ENCODE peak calls at places on chromosomes 13 and 19, in eight cellular contexts. One of them, this sample, is unnamed.

GRCh38 chr19:33441828-33442227 is 68.3 kb downstream of the CEBPG start:
- DNase-seq in right atrium auricular region: no peak
- DNase-seq in tibial artery: no peak
- DNase-seq in uterus: peak
- DNase-seq in endodermal cell: no peak
- DNase-seq in CD8-positive, alpha-beta T cell: no peak
- DNase-seq in upper lobe of left lung: no peak
- DNase-seq in thoracic aorta: no peak
- DNase-seq in this sample: no peak

GRCh38 chr13:46684287-46685001 is 112.5 kb downstream of the ESD start:
- DNase-seq in uterus: no peak
- DNase-seq in endodermal cell: peak
- DNase-seq in tibial artery: no peak
- DNase-seq in CD8-positive, alpha-beta T cell: no peak
- DNase-seq in upper lobe of left lung: no peak
- DNase-seq in thoracic aorta: no peak
- DNase-seq in right atrium auricular region: no peak
- DNase-seq in this sample: no peak

GRCh38 chr19:13493516-13494310 is 12.6 kb downstream of the CACNA1A start:
- DNase-seq in endodermal cell: no peak
- DNase-seq in thoracic aorta: no peak
- DNase-seq in CD8-positive, alpha-beta T cell: no peak
- DNase-seq in tibial artery: no peak
- DNase-seq in right atrium auricular region: no peak
- DNase-seq in uterus: no peak
- DNase-seq in upper lobe of left lung: no peak
- DNase-seq in this sample: no peak

GRCh38 chr19:45164577-45165335 is 4.0 kb upstream of the NKPD1 start:
- DNase-seq in CD8-positive, alpha-beta T cell: peak
- DNase-seq in uterus: no peak
- DNase-seq in right atrium auricular region: peak
- DNase-seq in upper lobe of left lung: peak
- DNase-seq in tibial artery: no peak
- DNase-seq in thoracic aorta: no peak
- DNase-seq in endodermal cell: peak
- DNase-seq in this sample: no peak

GRCh38 chr19:46861691-46862503 is 1.1 kb downstream of the ARHGAP35 start:
- DNase-seq in right atrium auricular region: no peak
- DNase-seq in endodermal cell: peak
- DNase-seq in upper lobe of left lung: no peak
- DNase-seq in thoracic aorta: no peak
- DNase-seq in tibial artery: no peak
- DNase-seq in uterus: no peak
- DNase-seq in CD8-positive, alpha-beta T cell: no peak
- DNase-seq in this sample: no peak

GRCh38 chr13:40682449-40683240 is 16.2 kb upstream of the FOXO1 start:
- DNase-seq in upper lobe of left lung: no peak
- DNase-seq in tibial artery: no peak
- DNase-seq in uterus: no peak
- DNase-seq in endodermal cell: peak
- DNase-seq in CD8-positive, alpha-beta T cell: no peak
- DNase-seq in right atrium auricular region: no peak
- DNase-seq in thoracic aorta: no peak
- DNase-seq in this sample: no peak

GRCh38 chr13:102598061-102598460 is 1.3 kb downstream of the TPP2 start:
- DNase-seq in right atrium auricular region: no peak
- DNase-seq in upper lobe of left lung: no peak
- DNase-seq in uterus: no peak
- DNase-seq in thoracic aorta: no peak
- DNase-seq in endodermal cell: no peak
- DNase-seq in CD8-positive, alpha-beta T cell: no peak
- DNase-seq in tibial artery: no peak
- DNase-seq in this sample: no peak

GRCh38 chr13:110360598-110360997 is 53.5 kb downstream of the COL4A2 start:
- DNase-seq in right atrium auricular region: no peak
- DNase-seq in tibial artery: no peak
- DNase-seq in upper lobe of left lung: peak
- DNase-seq in uterus: no peak
- DNase-seq in endodermal cell: no peak
- DNase-seq in thoracic aorta: no peak
- DNase-seq in CD8-positive, alpha-beta T cell: no peak
- DNase-seq in this sample: peak

GRCh38 chr13:103199380-103200088 is 133.3 kb upstream of the SLC10A2 start:
- DNase-seq in tibial artery: no peak
- DNase-seq in uterus: no peak
- DNase-seq in thoracic aorta: no peak
- DNase-seq in CD8-positive, alpha-beta T cell: no peak
- DNase-seq in endodermal cell: no peak
- DNase-seq in right atrium auricular region: no peak
- DNase-seq in upper lobe of left lung: no peak
- DNase-seq in this sample: no peak

GRCh38 chr13:106680796-106681482 is 113.0 kb upstream of the ARGLU1 start:
- DNase-seq in CD8-positive, alpha-beta T cell: no peak
- DNase-seq in tibial artery: no peak
- DNase-seq in thoracic aorta: no peak
- DNase-seq in uterus: no peak
- DNase-seq in upper lobe of left lung: peak
- DNase-seq in right atrium auricular region: no peak
- DNase-seq in endodermal cell: peak
- DNase-seq in this sample: no peak

GRCh38 chr19:46288896-46289588 is 7.8 kb upstream of the HIF3A start:
- DNase-seq in endodermal cell: no peak
- DNase-seq in right atrium auricular region: no peak
- DNase-seq in uterus: no peak
- DNase-seq in CD8-positive, alpha-beta T cell: no peak
- DNase-seq in tibial artery: peak
- DNase-seq in upper lobe of left lung: no peak
- DNase-seq in thoracic aorta: no peak
- DNase-seq in this sample: no peak

GRCh38 chr13:34265016-34265692 is 447.2 kb downstream of the RFC3 start:
- DNase-seq in tibial artery: no peak
- DNase-seq in thoracic aorta: no peak
- DNase-seq in upper lobe of left lung: no peak
- DNase-seq in right atrium auricular region: no peak
- DNase-seq in uterus: no peak
- DNase-seq in CD8-positive, alpha-beta T cell: no peak
- DNase-seq in endodermal cell: no peak
- DNase-seq in this sample: no peak

GRCh38 chr13:96898855-96899254 is 95.4 kb downstream of the OXGR1 start:
- DNase-seq in upper lobe of left lung: no peak
- DNase-seq in CD8-positive, alpha-beta T cell: no peak
- DNase-seq in tibial artery: no peak
- DNase-seq in endodermal cell: peak
- DNase-seq in right atrium auricular region: no peak
- DNase-seq in uterus: no peak
- DNase-seq in thoracic aorta: no peak
- DNase-seq in this sample: no peak

GRCh38 chr19:30552593-30552992 is 180.4 kb downstream of the ZNF536 start:
- DNase-seq in right atrium auricular region: no peak
- DNase-seq in uterus: no peak
- DNase-seq in upper lobe of left lung: no peak
- DNase-seq in CD8-positive, alpha-beta T cell: no peak
- DNase-seq in tibial artery: no peak
- DNase-seq in endodermal cell: no peak
- DNase-seq in thoracic aorta: no peak
- DNase-seq in this sample: no peak

GRCh38 chr19:55156202-55157063 is 1.1 kb downstream of the TNNI3 start:
- DNase-seq in right atrium auricular region: peak
- DNase-seq in tibial artery: no peak
- DNase-seq in endodermal cell: peak
- DNase-seq in uterus: no peak
- DNase-seq in CD8-positive, alpha-beta T cell: peak
- DNase-seq in thoracic aorta: no peak
- DNase-seq in upper lobe of left lung: peak
- DNase-seq in this sample: no peak

GRCh38 chr13:79541426-79542049 is 60.6 kb downstream of the NDFIP2 start:
- DNase-seq in tibial artery: no peak
- DNase-seq in endodermal cell: no peak
- DNase-seq in right atrium auricular region: no peak
- DNase-seq in thoracic aorta: no peak
- DNase-seq in upper lobe of left lung: no peak
- DNase-seq in CD8-positive, alpha-beta T cell: no peak
- DNase-seq in uterus: no peak
- DNase-seq in this sample: no peak

GRCh38 chr13:104750377-104750776 is 1684.2 kb upstream of the SLC10A2 start:
- DNase-seq in upper lobe of left lung: no peak
- DNase-seq in CD8-positive, alpha-beta T cell: no peak
- DNase-seq in thoracic aorta: no peak
- DNase-seq in uterus: no peak
- DNase-seq in endodermal cell: no peak
- DNase-seq in right atrium auricular region: no peak
- DNase-seq in tibial artery: no peak
- DNase-seq in this sample: no peak

GRCh38 chr13:49811527-49811908 is 19.0 kb upstream of the KPNA3 start:
- DNase-seq in uterus: no peak
- DNase-seq in CD8-positive, alpha-beta T cell: no peak
- DNase-seq in endodermal cell: no peak
- DNase-seq in thoracic aorta: no peak
- DNase-seq in tibial artery: no peak
- DNase-seq in right atrium auricular region: no peak
- DNase-seq in upper lobe of left lung: no peak
- DNase-seq in this sample: no peak

GRCh38 chr13:109687559-109688448 is 98.6 kb downstream of the IRS2 start:
- DNase-seq in thoracic aorta: no peak
- DNase-seq in tibial artery: no peak
- DNase-seq in endodermal cell: no peak
- DNase-seq in right atrium auricular region: no peak
- DNase-seq in upper lobe of left lung: no peak
- DNase-seq in CD8-positive, alpha-beta T cell: no peak
- DNase-seq in uterus: no peak
- DNase-seq in this sample: no peak

GRCh38 chr19:13839193-13839937 is 37.6 kb upstream of the NANOS3 start:
- DNase-seq in upper lobe of left lung: peak
- DNase-seq in uterus: peak
- DNase-seq in endodermal cell: peak
- DNase-seq in thoracic aorta: no peak
- DNase-seq in CD8-positive, alpha-beta T cell: peak
- DNase-seq in right atrium auricular region: peak
- DNase-seq in tibial artery: peak
- DNase-seq in this sample: peak

GRCh38 chr19:1214299-1214861 is 8.8 kb downstream of the STK11 start:
- DNase-seq in uterus: no peak
- DNase-seq in thoracic aorta: no peak
- DNase-seq in right atrium auricular region: no peak
- DNase-seq in tibial artery: no peak
- DNase-seq in CD8-positive, alpha-beta T cell: no peak
- DNase-seq in upper lobe of left lung: peak
- DNase-seq in endodermal cell: no peak
- DNase-seq in this sample: no peak

GRCh38 chr13:37476874-37477273 is 121.7 kb downstream of the POSTN start:
- DNase-seq in thoracic aorta: no peak
- DNase-seq in CD8-positive, alpha-beta T cell: no peak
- DNase-seq in upper lobe of left lung: no peak
- DNase-seq in uterus: no peak
- DNase-seq in endodermal cell: peak
- DNase-seq in right atrium auricular region: no peak
- DNase-seq in tibial artery: no peak
- DNase-seq in this sample: no peak

GRCh38 chr13:35684432-35684831 is 207.9 kb upstream of the MAB21L1 start:
- DNase-seq in tibial artery: no peak
- DNase-seq in thoracic aorta: no peak
- DNase-seq in CD8-positive, alpha-beta T cell: no peak
- DNase-seq in uterus: no peak
- DNase-seq in upper lobe of left lung: no peak
- DNase-seq in endodermal cell: no peak
- DNase-seq in right atrium auricular region: no peak
- DNase-seq in this sample: no peak

GRCh38 chr13:27927444-27928352 is 7.9 kb downstream of the PDX1 start:
- DNase-seq in right atrium auricular region: no peak
- DNase-seq in thoracic aorta: no peak
- DNase-seq in tibial artery: no peak
- DNase-seq in upper lobe of left lung: peak
- DNase-seq in CD8-positive, alpha-beta T cell: no peak
- DNase-seq in uterus: no peak
- DNase-seq in endodermal cell: peak
- DNase-seq in this sample: no peak

GRCh38 chr19:11194657-11195056 is 2.7 kb downstream of the KANK2 start:
- DNase-seq in endodermal cell: no peak
- DNase-seq in CD8-positive, alpha-beta T cell: no peak
- DNase-seq in thoracic aorta: no peak
- DNase-seq in tibial artery: no peak
- DNase-seq in upper lobe of left lung: no peak
- DNase-seq in right atrium auricular region: no peak
- DNase-seq in uterus: no peak
- DNase-seq in this sample: no peak
- H3K4me3 ChIP-seq in endodermal cell: no peak
- H3K4me3 ChIP-seq in CD8-positive, alpha-beta T cell: no peak
- H3K4me3 ChIP-seq in thoracic aorta: peak
- H3K4me3 ChIP-seq in tibial artery: peak
- H3K4me3 ChIP-seq in upper lobe of left lung: no peak
- H3K4me3 ChIP-seq in right atrium auricular region: peak
- H3K4me3 ChIP-seq in uterus: peak
- H3K4me3 ChIP-seq in this sample: peak

GRCh38 chr19:42121666-42122069 is 10.6 kb downstream of the POU2F2 start:
- DNase-seq in uterus: no peak
- DNase-seq in tibial artery: peak
- DNase-seq in thoracic aorta: no peak
- DNase-seq in CD8-positive, alpha-beta T cell: peak
- DNase-seq in endodermal cell: peak
- DNase-seq in upper lobe of left lung: no peak
- DNase-seq in right atrium auricular region: no peak
- DNase-seq in this sample: no peak
- H3K27ac ChIP-seq in uterus: no peak
- H3K27ac ChIP-seq in tibial artery: no peak
- H3K27ac ChIP-seq in thoracic aorta: no peak
- H3K27ac ChIP-seq in CD8-positive, alpha-beta T cell: peak
- H3K27ac ChIP-seq in endodermal cell: no peak
- H3K27ac ChIP-seq in upper lobe of left lung: peak
- H3K27ac ChIP-seq in right atrium auricular region: no peak
- H3K27ac ChIP-seq in this sample: no peak

DNA sequence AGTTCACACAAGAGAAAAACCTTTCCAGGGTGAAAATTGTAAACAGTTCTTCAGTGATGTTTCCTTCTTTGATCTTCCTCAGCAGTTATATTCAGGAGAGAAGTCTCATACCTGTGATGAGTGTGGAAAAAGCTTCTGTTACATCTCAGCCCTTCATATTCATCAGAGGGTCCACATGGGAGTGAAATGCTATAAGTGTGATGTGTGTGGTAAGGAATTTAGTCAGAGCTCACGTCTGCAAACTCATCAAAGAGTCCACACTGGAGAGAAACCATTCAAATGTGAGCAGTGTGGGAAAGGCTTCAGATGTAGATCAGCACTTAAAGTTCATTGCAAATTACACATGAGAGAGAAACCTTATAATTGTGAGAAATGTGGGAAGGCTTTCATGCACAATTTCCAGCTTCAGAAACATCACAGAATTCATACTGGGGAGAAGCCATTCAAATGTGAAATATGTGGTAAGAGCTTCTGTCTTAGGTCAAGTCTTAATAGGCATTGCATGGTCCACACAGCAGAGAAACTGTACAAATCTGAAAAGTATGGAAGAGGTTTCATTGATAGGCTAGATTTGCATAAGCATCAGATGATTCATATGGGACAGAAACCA is 6.9 kb downstream of the ZNF222 start:
- DNase-seq in right atrium auricular region: no peak
- DNase-seq in endodermal cell: no peak
- DNase-seq in tibial artery: no peak
- DNase-seq in CD8-positive, alpha-beta T cell: no peak
- DNase-seq in uterus: no peak
- DNase-seq in thoracic aorta: no peak
- DNase-seq in upper lobe of left lung: no peak
- DNase-seq in this sample: no peak
- TF ChIP-seq CTCF in right atrium auricular region: no peak
- TF ChIP-seq CTCF in endodermal cell: no peak
- TF ChIP-seq CTCF in tibial artery: no peak
- TF ChIP-seq CTCF in CD8-positive, alpha-beta T cell: no peak
- TF ChIP-seq CTCF in uterus: no peak
- TF ChIP-seq CTCF in thoracic aorta: no peak
- TF ChIP-seq CTCF in upper lobe of left lung: no peak
- TF ChIP-seq CTCF in this sample: no peak

GRCh38 chr13:59690857-59691500 is 472.7 kb downstream of the DIAPH3 start:
- DNase-seq in uterus: no peak
- DNase-seq in right atrium auricular region: no peak
- DNase-seq in endodermal cell: no peak
- DNase-seq in tibial artery: no peak
- DNase-seq in CD8-positive, alpha-beta T cell: no peak
- DNase-seq in upper lobe of left lung: no peak
- DNase-seq in thoracic aorta: no peak
- DNase-seq in this sample: no peak
- H3K4me3 ChIP-seq in uterus: no peak
- H3K4me3 ChIP-seq in right atrium auricular region: no peak
- H3K4me3 ChIP-seq in endodermal cell: no peak
- H3K4me3 ChIP-seq in tibial artery: no peak
- H3K4me3 ChIP-seq in CD8-positive, alpha-beta T cell: no peak
- H3K4me3 ChIP-seq in upper lobe of left lung: no peak
- H3K4me3 ChIP-seq in thoracic aorta: no peak
- H3K4me3 ChIP-seq in this sample: no peak

This sample was measured in coronary artery.